ENCODE peak calls at places on chromosomes 7 and 10, in ten cellular contexts. One of them, this sample, is unnamed.

GRCh38 chr10:62733654-62734293 is 70.7 kb upstream of the ADO start:
- DNase-seq in fibroblast of lung: no peak
- DNase-seq in right lobe of liver: no peak
- DNase-seq in right atrium auricular region: no peak
- DNase-seq in pancreas: no peak
- DNase-seq in GM12865: no peak
- DNase-seq in A673: no peak
- DNase-seq in AG04449: no peak
- DNase-seq in dorsolateral prefrontal cortex: no peak
- DNase-seq in kidney epithelial cell: no peak
- DNase-seq in this sample: no peak

GRCh38 chr7:88111136-88111748 is 108.6 kb downstream of the SRI start:
- DNase-seq in fibroblast of lung: peak
- DNase-seq in AG04449: peak
- DNase-seq in pancreas: no peak
- DNase-seq in GM12865: peak
- DNase-seq in kidney epithelial cell: no peak
- DNase-seq in dorsolateral prefrontal cortex: no peak
- DNase-seq in A673: peak
- DNase-seq in right lobe of liver: no peak
- DNase-seq in right atrium auricular region: no peak
- DNase-seq in this sample: peak

GRCh38 chr7:155821851-155822250 is 9.6 kb upstream of the SHH start:
- DNase-seq in fibroblast of lung: no peak
- DNase-seq in A673: no peak
- DNase-seq in dorsolateral prefrontal cortex: no peak
- DNase-seq in GM12865: no peak
- DNase-seq in pancreas: no peak
- DNase-seq in kidney epithelial cell: no peak
- DNase-seq in AG04449: no peak
- DNase-seq in right lobe of liver: no peak
- DNase-seq in right atrium auricular region: no peak
- DNase-seq in this sample: no peak

GRCh38 chr10:77641344-77641743 is 3.7 kb upstream of the KCNMA1 start:
- DNase-seq in GM12865: no peak
- DNase-seq in right lobe of liver: no peak
- DNase-seq in right atrium auricular region: no peak
- DNase-seq in A673: no peak
- DNase-seq in kidney epithelial cell: no peak
- DNase-seq in fibroblast of lung: no peak
- DNase-seq in pancreas: no peak
- DNase-seq in AG04449: no peak
- DNase-seq in dorsolateral prefrontal cortex: no peak
- DNase-seq in this sample: no peak

GRCh38 chr10:51176976-51177690 is 102.8 kb downstream of the PRKG1 start:
- DNase-seq in right atrium auricular region: no peak
- DNase-seq in right lobe of liver: no peak
- DNase-seq in AG04449: peak
- DNase-seq in fibroblast of lung: peak
- DNase-seq in pancreas: no peak
- DNase-seq in A673: no peak
- DNase-seq in dorsolateral prefrontal cortex: no peak
- DNase-seq in kidney epithelial cell: no peak
- DNase-seq in GM12865: no peak
- DNase-seq in this sample: no peak

GRCh38 chr7:151790826-151791379 is 86.0 kb downstream of the PRKAG2 start:
- DNase-seq in right atrium auricular region: no peak
- DNase-seq in AG04449: no peak
- DNase-seq in fibroblast of lung: no peak
- DNase-seq in pancreas: no peak
- DNase-seq in dorsolateral prefrontal cortex: no peak
- DNase-seq in right lobe of liver: no peak
- DNase-seq in GM12865: no peak
- DNase-seq in A673: no peak
- DNase-seq in kidney epithelial cell: no peak
- DNase-seq in this sample: no peak

GRCh38 chr7:40483630-40484029 is 348.8 kb downstream of the SUGCT start:
- DNase-seq in right lobe of liver: no peak
- DNase-seq in pancreas: no peak
- DNase-seq in dorsolateral prefrontal cortex: no peak
- DNase-seq in right atrium auricular region: no peak
- DNase-seq in AG04449: no peak
- DNase-seq in kidney epithelial cell: no peak
- DNase-seq in A673: peak
- DNase-seq in GM12865: no peak
- DNase-seq in fibroblast of lung: peak
- DNase-seq in this sample: no peak

GRCh38 chr10:5584895-5585516 is 60.2 kb downstream of the CALML3 start:
- DNase-seq in AG04449: peak
- DNase-seq in GM12865: peak
- DNase-seq in right lobe of liver: no peak
- DNase-seq in A673: no peak
- DNase-seq in kidney epithelial cell: peak
- DNase-seq in fibroblast of lung: no peak
- DNase-seq in dorsolateral prefrontal cortex: no peak
- DNase-seq in right atrium auricular region: no peak
- DNase-seq in pancreas: no peak
- DNase-seq in this sample: peak

GRCh38 chr7:86667732-86668131 is 24.0 kb downstream of the GRM3 start:
- DNase-seq in A673: no peak
- DNase-seq in GM12865: peak
- DNase-seq in right lobe of liver: no peak
- DNase-seq in AG04449: no peak
- DNase-seq in right atrium auricular region: no peak
- DNase-seq in kidney epithelial cell: no peak
- DNase-seq in dorsolateral prefrontal cortex: no peak
- DNase-seq in fibroblast of lung: no peak
- DNase-seq in pancreas: no peak
- DNase-seq in this sample: no peak

GRCh38 chr7:97117372-97118188 is at the start of gene SDHAF3:
- DNase-seq in dorsolateral prefrontal cortex: peak
- DNase-seq in kidney epithelial cell: peak
- DNase-seq in fibroblast of lung: peak
- DNase-seq in right lobe of liver: peak
- DNase-seq in GM12865: peak
- DNase-seq in AG04449: peak
- DNase-seq in A673: peak
- DNase-seq in pancreas: peak
- DNase-seq in right atrium auricular region: peak
- DNase-seq in this sample: peak
- TF ChIP-seq CTCF in dorsolateral prefrontal cortex: peak
- TF ChIP-seq CTCF in kidney epithelial cell: peak
- TF ChIP-seq CTCF in fibroblast of lung: no peak
- TF ChIP-seq CTCF in right lobe of liver: peak
- TF ChIP-seq CTCF in GM12865: peak
- TF ChIP-seq CTCF in AG04449: peak
- TF ChIP-seq CTCF in A673: no peak
- TF ChIP-seq CTCF in pancreas: no peak
- TF ChIP-seq CTCF in right atrium auricular region: peak
- TF ChIP-seq CTCF in this sample: no peak

DNA sequence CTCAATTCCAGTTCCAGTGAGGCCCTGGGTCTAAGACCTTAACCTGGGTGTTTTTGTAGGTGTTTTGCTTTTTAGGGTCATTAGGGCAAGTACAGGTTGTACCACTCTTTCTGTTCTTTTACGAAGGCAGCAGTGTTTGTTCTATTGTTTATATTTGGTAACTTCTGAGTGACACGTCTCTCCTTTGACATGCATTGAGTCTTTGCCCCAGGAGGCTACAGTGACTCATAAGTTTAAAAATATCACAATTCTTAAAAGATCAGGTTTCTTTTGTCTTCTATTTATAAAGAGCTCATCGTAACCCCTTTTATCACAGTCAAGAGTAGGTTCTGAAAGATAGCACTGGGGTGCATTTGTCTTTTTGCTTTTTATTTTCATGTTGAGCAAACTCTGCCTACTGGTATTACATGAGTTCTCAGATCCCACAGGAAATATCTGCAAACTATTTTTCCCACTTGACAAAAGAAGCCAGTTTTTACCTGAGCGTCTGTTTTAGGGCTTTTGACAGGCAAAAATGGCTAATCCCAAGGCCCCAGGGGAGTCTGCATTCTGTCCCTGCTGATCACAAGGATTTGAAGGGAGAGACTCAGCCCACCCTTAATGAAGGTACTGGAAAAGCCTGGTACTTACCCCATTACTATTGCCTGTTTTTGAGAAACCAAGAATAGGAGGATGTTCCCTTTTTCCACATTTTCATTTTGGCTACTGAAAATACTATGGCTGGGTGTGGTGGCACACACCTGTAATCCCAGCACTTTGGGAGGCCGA is 7.9 kb downstream of the NUDT13 start:
- DNase-seq in kidney epithelial cell: no peak
- DNase-seq in dorsolateral prefrontal cortex: no peak
- DNase-seq in fibroblast of lung: peak
- DNase-seq in A673: peak
- DNase-seq in AG04449: no peak
- DNase-seq in right atrium auricular region: no peak
- DNase-seq in pancreas: no peak
- DNase-seq in right lobe of liver: no peak
- DNase-seq in GM12865: peak
- DNase-seq in this sample: no peak
- H3K4me3 ChIP-seq in kidney epithelial cell: no peak
- H3K4me3 ChIP-seq in dorsolateral prefrontal cortex: no peak
- H3K4me3 ChIP-seq in fibroblast of lung: no peak
- H3K4me3 ChIP-seq in A673: no peak
- H3K4me3 ChIP-seq in AG04449: no peak
- H3K4me3 ChIP-seq in right atrium auricular region: no peak
- H3K4me3 ChIP-seq in pancreas: no peak
- H3K4me3 ChIP-seq in right lobe of liver: no peak
- H3K4me3 ChIP-seq in GM12865: peak
- H3K4me3 ChIP-seq in this sample: no peak

DNA sequence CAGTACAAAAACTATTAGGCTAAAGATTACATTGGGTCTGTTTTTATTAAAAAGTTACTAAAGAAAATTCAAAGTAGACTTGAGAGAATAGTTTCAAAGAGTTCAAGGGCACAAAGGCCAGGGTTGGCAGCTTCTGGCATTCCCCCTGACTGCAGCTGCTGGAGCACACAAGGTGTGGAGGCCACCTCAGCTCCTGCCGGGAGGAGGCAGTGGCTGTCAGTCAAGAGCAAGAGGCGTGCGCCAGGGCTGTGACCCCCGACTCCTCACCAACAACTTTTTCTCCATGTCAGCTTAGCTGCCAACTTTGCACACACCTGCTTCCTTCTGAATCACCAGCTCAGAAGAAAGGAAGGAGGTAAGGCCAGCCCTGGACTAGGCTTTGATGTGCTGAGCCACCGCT is 144.6 kb upstream of the PLXNA4 start:
- DNase-seq in right lobe of liver: no peak
- DNase-seq in A673: no peak
- DNase-seq in fibroblast of lung: no peak
- DNase-seq in right atrium auricular region: no peak
- DNase-seq in AG04449: no peak
- DNase-seq in dorsolateral prefrontal cortex: no peak
- DNase-seq in pancreas: no peak
- DNase-seq in kidney epithelial cell: no peak
- DNase-seq in GM12865: no peak
- DNase-seq in this sample: no peak
- TF ChIP-seq CTCF in right lobe of liver: no peak
- TF ChIP-seq CTCF in A673: no peak
- TF ChIP-seq CTCF in fibroblast of lung: no peak
- TF ChIP-seq CTCF in right atrium auricular region: no peak
- TF ChIP-seq CTCF in AG04449: no peak
- TF ChIP-seq CTCF in dorsolateral prefrontal cortex: no peak
- TF ChIP-seq CTCF in pancreas: no peak
- TF ChIP-seq CTCF in kidney epithelial cell: no peak
- TF ChIP-seq CTCF in GM12865: no peak
- TF ChIP-seq CTCF in this sample: no peak

GRCh38 chr7:27118580-27118979 is 12.0 kb downstream of the HOXA4 start:
- DNase-seq in A673: no peak
- DNase-seq in dorsolateral prefrontal cortex: no peak
- DNase-seq in right atrium auricular region: peak
- DNase-seq in fibroblast of lung: no peak
- DNase-seq in pancreas: no peak
- DNase-seq in right lobe of liver: no peak
- DNase-seq in AG04449: no peak
- DNase-seq in GM12865: no peak
- DNase-seq in kidney epithelial cell: no peak
- DNase-seq in this sample: no peak

GRCh38 chr7:27119412-27119911 is 11.1 kb downstream of the HOXA4 start:
- DNase-seq in fibroblast of lung: no peak
- DNase-seq in AG04449: no peak
- DNase-seq in GM12865: no peak
- DNase-seq in A673: no peak
- DNase-seq in kidney epithelial cell: no peak
- DNase-seq in pancreas: no peak
- DNase-seq in dorsolateral prefrontal cortex: no peak
- DNase-seq in right atrium auricular region: no peak
- DNase-seq in right lobe of liver: no peak
- DNase-seq in this sample: no peak

GRCh38 chr7:27116962-27117686 is 13.4 kb downstream of the HOXA4 start:
- DNase-seq in fibroblast of lung: no peak
- DNase-seq in right lobe of liver: no peak
- DNase-seq in A673: no peak
- DNase-seq in kidney epithelial cell: no peak
- DNase-seq in pancreas: no peak
- DNase-seq in right atrium auricular region: peak
- DNase-seq in GM12865: no peak
- DNase-seq in AG04449: no peak
- DNase-seq in dorsolateral prefrontal cortex: no peak
- DNase-seq in this sample: no peak

GRCh38 chr7:27116521-27116946 is 14.0 kb downstream of the HOXA4 start:
- DNase-seq in fibroblast of lung: peak
- DNase-seq in pancreas: no peak
- DNase-seq in GM12865: no peak
- DNase-seq in A673: no peak
- DNase-seq in right atrium auricular region: no peak
- DNase-seq in AG04449: no peak
- DNase-seq in dorsolateral prefrontal cortex: no peak
- DNase-seq in right lobe of liver: no peak
- DNase-seq in kidney epithelial cell: no peak
- DNase-seq in this sample: no peak

DNA sequence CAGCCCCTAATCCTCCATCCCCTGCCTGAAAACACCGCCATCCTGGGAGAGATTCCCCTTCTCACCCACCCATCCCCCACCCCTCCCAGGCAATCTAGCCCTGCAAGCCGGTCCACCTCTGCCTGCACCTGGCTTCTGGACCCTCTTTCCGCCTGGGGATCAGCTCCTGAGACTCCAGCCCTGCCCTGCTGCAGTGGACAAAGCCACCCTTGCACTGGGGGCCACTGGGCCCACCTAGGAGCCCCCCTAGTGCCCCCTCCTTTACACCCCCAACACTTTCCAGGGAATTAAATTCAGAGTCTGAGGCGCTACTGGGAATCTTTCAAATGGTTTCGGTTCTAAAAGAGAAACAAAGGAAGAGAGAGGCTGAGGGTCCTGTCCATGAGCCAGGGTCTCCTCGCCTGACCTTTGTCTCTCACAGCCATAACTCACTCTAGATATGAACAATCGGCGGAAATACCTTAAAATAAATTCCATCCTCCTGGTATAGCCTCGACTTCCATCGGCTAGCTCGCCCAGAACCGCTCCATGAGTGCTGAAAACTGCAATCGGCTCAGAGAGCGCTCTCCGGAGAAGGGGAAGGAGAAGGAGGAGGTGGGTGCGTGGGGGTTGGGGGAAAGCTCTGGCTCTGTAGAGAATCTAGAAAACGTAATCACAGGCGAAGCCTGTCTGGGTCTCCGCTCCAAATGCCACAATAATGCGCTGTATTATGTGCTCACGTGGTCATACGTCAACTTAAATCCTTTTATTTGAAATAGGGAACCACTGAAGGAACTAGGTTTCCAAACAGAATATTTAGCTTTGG is 12.7 kb downstream of the HOXA4 start:
- DNase-seq in A673: no peak
- DNase-seq in right lobe of liver: no peak
- DNase-seq in fibroblast of lung: peak
- DNase-seq in kidney epithelial cell: no peak
- DNase-seq in AG04449: no peak
- DNase-seq in right atrium auricular region: peak
- DNase-seq in pancreas: peak
- DNase-seq in GM12865: no peak
- DNase-seq in dorsolateral prefrontal cortex: no peak
- DNase-seq in this sample: no peak
- H3K4me3 ChIP-seq in A673: no peak
- H3K4me3 ChIP-seq in right lobe of liver: no peak
- H3K4me3 ChIP-seq in fibroblast of lung: peak
- H3K4me3 ChIP-seq in kidney epithelial cell: peak
- H3K4me3 ChIP-seq in AG04449: no peak
- H3K4me3 ChIP-seq in right atrium auricular region: peak
- H3K4me3 ChIP-seq in pancreas: no peak
- H3K4me3 ChIP-seq in GM12865: no peak
- H3K4me3 ChIP-seq in dorsolateral prefrontal cortex: no peak
- H3K4me3 ChIP-seq in this sample: peak